ENCODE peak calls at places on chromosomes 3 and 15, in seven cellular contexts. One of them, this sample, is unnamed.

GRCh38 chr3:58679974-58680656 is 13.5 kb upstream of the FAM3D start:
- DNase-seq in IMR-90: no peak
- DNase-seq in astrocyte: no peak
- DNase-seq in GM23338: no peak
- DNase-seq in HCT116: no peak
- DNase-seq in hepatocyte: peak
- DNase-seq in SK-N-SH: no peak
- DNase-seq in this sample: no peak

GRCh38 chr3:197354195-197355059 is 56.0 kb upstream of the DLG1 start:
- DNase-seq in IMR-90: peak
- DNase-seq in astrocyte: peak
- DNase-seq in GM23338: no peak
- DNase-seq in HCT116: no peak
- DNase-seq in hepatocyte: peak
- DNase-seq in SK-N-SH: peak
- DNase-seq in this sample: no peak

GRCh38 chr3:12939137-12939536 is 97.8 kb upstream of the RPL32 start:
- DNase-seq in IMR-90: no peak
- DNase-seq in astrocyte: no peak
- DNase-seq in GM23338: no peak
- DNase-seq in HCT116: no peak
- DNase-seq in hepatocyte: no peak
- DNase-seq in SK-N-SH: no peak
- DNase-seq in this sample: no peak

GRCh38 chr15:55126111-55126510 is 70.6 kb downstream of the RSL24D1 start:
- DNase-seq in IMR-90: no peak
- DNase-seq in astrocyte: no peak
- DNase-seq in GM23338: no peak
- DNase-seq in HCT116: no peak
- DNase-seq in hepatocyte: no peak
- DNase-seq in SK-N-SH: no peak
- DNase-seq in this sample: no peak

GRCh38 chr3:14369675-14370669 is 32.4 kb upstream of the SLC6A6 start:
- DNase-seq in IMR-90: no peak
- DNase-seq in astrocyte: no peak
- DNase-seq in GM23338: peak
- DNase-seq in HCT116: peak
- DNase-seq in hepatocyte: peak
- DNase-seq in SK-N-SH: no peak
- DNase-seq in this sample: peak

GRCh38 chr3:48962939-48963338 is 27.1 kb upstream of the P4HTM start:
- DNase-seq in IMR-90: no peak
- DNase-seq in astrocyte: no peak
- DNase-seq in GM23338: peak
- DNase-seq in HCT116: no peak
- DNase-seq in hepatocyte: no peak
- DNase-seq in SK-N-SH: no peak
- DNase-seq in this sample: no peak

GRCh38 chr3:94036909-94037507 is 8.6 kb upstream of the STX19 start:
- DNase-seq in IMR-90: peak
- DNase-seq in astrocyte: peak
- DNase-seq in GM23338: peak
- DNase-seq in HCT116: peak
- DNase-seq in hepatocyte: peak
- DNase-seq in SK-N-SH: peak
- DNase-seq in this sample: peak

GRCh38 chr3:151431940-151432339 is 28.9 kb downstream of the IGSF10 start:
- DNase-seq in IMR-90: peak
- DNase-seq in astrocyte: peak
- DNase-seq in GM23338: no peak
- DNase-seq in HCT116: no peak
- DNase-seq in hepatocyte: no peak
- DNase-seq in SK-N-SH: no peak
- DNase-seq in this sample: peak

GRCh38 chr15:49062900-49063299 is 16.7 kb upstream of the SECISBP2L start:
- DNase-seq in IMR-90: no peak
- DNase-seq in astrocyte: no peak
- DNase-seq in GM23338: peak
- DNase-seq in HCT116: no peak
- DNase-seq in hepatocyte: no peak
- DNase-seq in SK-N-SH: no peak
- DNase-seq in this sample: no peak

GRCh38 chr3:36729204-36730056 is 34.9 kb downstream of the DCLK3 start:
- DNase-seq in IMR-90: peak
- DNase-seq in astrocyte: peak
- DNase-seq in GM23338: peak
- DNase-seq in HCT116: peak
- DNase-seq in hepatocyte: peak
- DNase-seq in SK-N-SH: peak
- DNase-seq in this sample: no peak

GRCh38 chr3:120258009-120258408 is 27.0 kb downstream of the GPR156 start:
- DNase-seq in IMR-90: no peak
- DNase-seq in astrocyte: no peak
- DNase-seq in GM23338: no peak
- DNase-seq in HCT116: no peak
- DNase-seq in hepatocyte: no peak
- DNase-seq in SK-N-SH: no peak
- DNase-seq in this sample: no peak

GRCh38 chr3:42572278-42572677 is 9.5 kb downstream of the SEC22C start:
- DNase-seq in IMR-90: peak
- DNase-seq in astrocyte: no peak
- DNase-seq in GM23338: peak
- DNase-seq in HCT116: peak
- DNase-seq in hepatocyte: peak
- DNase-seq in SK-N-SH: peak
- DNase-seq in this sample: no peak

DNA sequence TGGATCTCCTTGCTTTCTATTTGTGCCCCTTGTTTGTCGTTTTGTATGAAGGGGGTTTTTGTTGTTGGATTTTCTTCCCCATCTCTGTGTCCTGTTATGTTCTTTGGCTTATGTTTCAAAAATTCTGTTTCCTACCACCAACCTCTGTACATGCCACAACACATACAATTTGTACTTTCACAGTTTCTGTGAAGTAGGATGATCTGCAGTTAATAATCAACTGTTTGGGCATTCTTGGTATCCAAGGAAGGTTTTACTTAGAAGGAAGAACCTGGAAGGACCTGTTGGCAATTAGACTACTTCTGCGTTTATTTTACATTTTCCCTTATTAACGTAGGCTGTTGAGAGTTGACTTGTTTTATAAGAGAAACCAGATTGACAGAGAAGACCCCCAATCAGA is 8.3 kb downstream of the SETD5 start:
- DNase-seq in IMR-90: no peak
- DNase-seq in astrocyte: no peak
- DNase-seq in GM23338: no peak
- DNase-seq in HCT116: no peak
- DNase-seq in hepatocyte: no peak
- DNase-seq in SK-N-SH: no peak
- DNase-seq in this sample: no peak
- H3K4me2 ChIP-seq in IMR-90: no peak
- H3K4me2 ChIP-seq in astrocyte: no peak
- H3K4me2 ChIP-seq in GM23338: peak
- H3K4me2 ChIP-seq in HCT116: no peak
- H3K4me2 ChIP-seq in hepatocyte: peak
- H3K4me2 ChIP-seq in SK-N-SH: no peak
- H3K4me2 ChIP-seq in this sample: peak

DNA sequence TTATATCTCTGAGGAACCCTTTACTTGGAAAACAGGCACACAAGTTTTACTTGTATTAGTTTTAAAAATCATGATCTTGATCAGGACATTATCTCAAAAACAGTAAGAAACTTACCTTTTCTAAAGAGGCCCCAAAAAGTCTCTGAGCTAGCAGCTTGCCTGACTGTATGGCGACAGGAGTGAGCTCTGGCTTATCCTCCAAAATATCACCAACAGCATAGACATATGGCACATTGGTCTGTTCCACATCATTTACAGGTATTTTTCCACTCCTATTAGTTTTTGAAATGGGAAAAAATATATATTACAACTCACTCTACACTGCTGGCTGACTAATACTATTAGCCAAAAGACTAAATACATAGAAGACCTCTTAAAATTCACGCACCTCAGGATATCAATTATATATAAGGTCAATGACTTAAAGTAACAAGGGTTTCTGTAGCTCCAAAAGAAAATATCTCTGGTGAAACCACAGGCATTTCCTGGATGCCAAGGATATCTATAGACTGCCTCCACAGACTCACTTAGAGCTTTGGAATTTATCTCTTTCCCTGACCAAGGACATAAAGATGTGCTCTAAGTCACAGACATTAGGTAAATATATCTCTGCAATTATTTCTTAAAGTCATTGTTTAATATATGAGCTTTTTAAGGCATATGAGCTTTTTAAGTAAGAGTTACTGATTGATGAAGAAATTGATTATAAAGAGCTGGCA is 33.1 kb downstream of the TXNRD3 start:
- DNase-seq in IMR-90: peak
- DNase-seq in astrocyte: peak
- DNase-seq in GM23338: no peak
- DNase-seq in HCT116: no peak
- DNase-seq in hepatocyte: no peak
- DNase-seq in SK-N-SH: no peak
- DNase-seq in this sample: no peak
- H3K4me2 ChIP-seq in IMR-90: peak
- H3K4me2 ChIP-seq in astrocyte: peak
- H3K4me2 ChIP-seq in GM23338: no peak
- H3K4me2 ChIP-seq in HCT116: peak
- H3K4me2 ChIP-seq in hepatocyte: no peak
- H3K4me2 ChIP-seq in SK-N-SH: peak
- H3K4me2 ChIP-seq in this sample: no peak

DNA sequence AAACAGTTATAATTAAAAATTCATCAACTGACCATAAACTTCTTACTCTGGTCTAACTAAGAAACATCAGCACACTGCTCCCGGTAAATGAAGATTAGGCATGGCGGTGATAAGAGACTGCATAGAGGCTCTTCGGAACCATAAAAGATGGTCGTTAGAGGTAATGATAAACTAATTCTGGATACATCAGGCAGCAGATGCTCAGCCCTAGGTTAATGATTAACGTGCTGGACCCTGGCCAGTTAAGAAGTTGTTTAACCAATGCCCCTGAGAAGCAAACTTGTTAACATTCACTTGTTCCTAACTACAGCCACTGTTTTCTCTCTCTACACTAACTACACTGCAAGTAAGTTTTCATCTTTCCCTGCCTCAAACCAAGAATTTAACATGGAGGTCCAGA is 111.5 kb downstream of the PDZRN3 start:
- DNase-seq in IMR-90: no peak
- DNase-seq in astrocyte: no peak
- DNase-seq in GM23338: no peak
- DNase-seq in HCT116: no peak
- DNase-seq in hepatocyte: peak
- DNase-seq in SK-N-SH: no peak
- DNase-seq in this sample: no peak
- H3K4me2 ChIP-seq in IMR-90: no peak
- H3K4me2 ChIP-seq in astrocyte: no peak
- H3K4me2 ChIP-seq in GM23338: no peak
- H3K4me2 ChIP-seq in HCT116: no peak
- H3K4me2 ChIP-seq in hepatocyte: peak
- H3K4me2 ChIP-seq in SK-N-SH: no peak
- H3K4me2 ChIP-seq in this sample: no peak

GRCh38 chr3:55333041-55333440 is 154.1 kb downstream of the WNT5A start:
- DNase-seq in IMR-90: peak
- DNase-seq in astrocyte: no peak
- DNase-seq in GM23338: no peak
- DNase-seq in HCT116: no peak
- DNase-seq in hepatocyte: no peak
- DNase-seq in SK-N-SH: no peak
- DNase-seq in this sample: no peak
- H3K4me2 ChIP-seq in IMR-90: no peak
- H3K4me2 ChIP-seq in astrocyte: no peak
- H3K4me2 ChIP-seq in GM23338: no peak
- H3K4me2 ChIP-seq in HCT116: no peak
- H3K4me2 ChIP-seq in hepatocyte: no peak
- H3K4me2 ChIP-seq in SK-N-SH: no peak
- H3K4me2 ChIP-seq in this sample: no peak

DNA sequence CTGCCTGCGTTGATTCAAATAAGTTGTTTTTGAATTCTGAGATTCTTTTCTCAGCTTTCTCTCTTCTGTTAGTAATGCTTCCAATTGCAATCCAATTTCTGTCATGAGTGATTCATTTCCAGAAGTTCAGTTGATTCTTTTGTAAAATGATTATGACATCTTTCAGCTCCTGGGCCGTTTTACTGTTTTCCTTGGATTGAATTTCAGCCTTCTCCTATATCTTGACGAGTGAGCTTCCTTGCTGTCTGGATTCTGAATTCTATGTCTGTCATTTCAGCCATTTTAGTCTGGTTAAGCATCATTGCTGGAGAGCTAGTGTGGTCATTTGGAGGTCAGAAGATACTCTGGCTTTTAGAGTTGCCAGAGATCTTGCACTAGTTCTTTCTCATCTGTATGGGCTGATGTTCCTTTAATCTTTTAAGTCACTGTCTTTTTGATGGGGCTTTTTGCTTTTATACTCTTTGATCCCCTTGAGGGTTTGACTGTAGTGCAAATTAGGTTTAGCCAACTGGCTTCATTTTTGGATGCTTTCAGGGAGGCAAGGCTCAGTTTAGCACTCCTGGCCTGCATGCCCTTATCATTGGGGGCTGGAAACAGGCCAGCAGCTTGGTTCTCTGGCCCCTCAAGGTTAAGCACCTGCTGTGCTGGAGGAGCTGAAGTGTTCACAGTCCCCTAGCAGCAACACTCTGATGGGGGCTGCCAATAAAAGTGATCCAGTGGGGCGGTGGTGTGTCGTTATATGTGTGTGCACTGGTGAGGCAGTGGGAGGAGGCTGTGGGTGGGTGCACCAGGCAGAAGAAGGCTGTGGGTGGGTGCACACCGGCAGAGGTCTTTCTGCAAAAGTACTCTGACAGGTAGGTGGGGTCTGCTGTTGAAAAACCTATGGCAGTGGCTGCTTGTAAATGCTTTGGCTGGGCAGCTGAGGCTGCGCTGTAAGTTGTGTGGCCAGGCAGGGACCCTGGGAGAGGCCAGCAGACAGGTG is 51.2 kb downstream of the MCTP2 start:
- DNase-seq in IMR-90: no peak
- DNase-seq in astrocyte: peak
- DNase-seq in GM23338: no peak
- DNase-seq in HCT116: no peak
- DNase-seq in hepatocyte: no peak
- DNase-seq in SK-N-SH: no peak
- DNase-seq in this sample: no peak
- H3K4me2 ChIP-seq in IMR-90: no peak
- H3K4me2 ChIP-seq in astrocyte: no peak
- H3K4me2 ChIP-seq in GM23338: no peak
- H3K4me2 ChIP-seq in HCT116: no peak
- H3K4me2 ChIP-seq in hepatocyte: no peak
- H3K4me2 ChIP-seq in SK-N-SH: no peak
- H3K4me2 ChIP-seq in this sample: no peak

GRCh38 chr3:174931473-174931872 is 72.3 kb downstream of the NAALADL2 start:
- DNase-seq in IMR-90: peak
- DNase-seq in astrocyte: peak
- DNase-seq in GM23338: no peak
- DNase-seq in HCT116: no peak
- DNase-seq in hepatocyte: no peak
- DNase-seq in SK-N-SH: no peak
- DNase-seq in this sample: no peak
- H3K4me2 ChIP-seq in IMR-90: peak
- H3K4me2 ChIP-seq in astrocyte: no peak
- H3K4me2 ChIP-seq in GM23338: no peak
- H3K4me2 ChIP-seq in HCT116: no peak
- H3K4me2 ChIP-seq in hepatocyte: no peak
- H3K4me2 ChIP-seq in SK-N-SH: no peak
- H3K4me2 ChIP-seq in this sample: no peak